ENCODE peak calls at places on chromosomes 3 and 15, in six cellular contexts. T is HCT116, Q is sigmoid colon, I is thoracic aorta, C is small intestine, A is neural progenitor cell. G is an unnamed sample.

GRCh38 chr3:133457465-133458067 is 57.7 kb downstream of the BFSP2 start:
- DNase-seq in T (peak; percentile 48), Q (no peak), I (no peak), C (no peak), A (no peak), G (no peak)

GRCh38 chr3:113623324-113623723 is 73.1 kb downstream of the USF3 start:
- DNase-seq in T (no peak), Q (no peak), I (no peak), C (no peak), A (peak; percentile 35), G (no peak)

GRCh38 chr3:11470031-11470853 is 173.5 kb downstream of the VGLL4 start:
- DNase-seq in T (no peak), Q (no peak), I (no peak), C (no peak), A (no peak), G (no peak)

GRCh38 chr3:185744997-185745843 is 79.6 kb downstream of the IGF2BP2 start:
- DNase-seq in T (no peak), Q (no peak), I (no peak), C (no peak), A (no peak), G (peak; percentile 64)

GRCh38 chr3:33218446-33219174 is at the start of gene SUSD5:
- DNase-seq in T (no peak), Q (no peak), I (no peak), C (no peak), A (peak; percentile 86), G (no peak)

GRCh38 chr3:182818296-182818978 is 25.1 kb downstream of the ATP11B start:
- DNase-seq in T (no peak), Q (no peak), I (no peak), C (no peak), A (no peak), G (no peak)

GRCh38 chr15:43465105-43465504 is 27.9 kb downstream of the TP53BP1 start:
- DNase-seq in T (no peak), Q (no peak), I (no peak), C (no peak), A (no peak), G (peak; percentile 64)

GRCh38 chr3:126084667-126085180 is 800 bp upstream of the SLC41A3 start:
- DNase-seq in T (no peak), Q (no peak), I (no peak), C (no peak), A (no peak), G (no peak)

GRCh38 chr15:97761124-97761523 is 199.4 kb upstream of the ARRDC4 start:
- DNase-seq in T (no peak), Q (no peak), I (no peak), C (no peak), A (no peak), G (no peak)

GRCh38 chr15:90141646-90142045 is 39.4 kb upstream of the IDH2 start:
- DNase-seq in T (no peak), Q (no peak), I (no peak), C (no peak), A (no peak), G (no peak)

GRCh38 chr3:37140899-37141541 is 33.4 kb downstream of the LRRFIP2 start:
- DNase-seq in T (no peak), Q (no peak), I (no peak), C (no peak), A (no peak), G (no peak)

GRCh38 chr15:44715142-44715796 is 4.0 kb downstream of the B2M start:
- DNase-seq in T (no peak), Q (no peak), I (no peak), C (no peak), A (peak; percentile 11), G (no peak)

GRCh38 chr3:51374456-51374855 is 10.6 kb upstream of the MANF start:
- DNase-seq in T (no peak), Q (no peak), I (no peak), C (no peak), A (no peak), G (no peak)

GRCh38 chr15:93467327-93467726 is 378.3 kb upstream of the RGMA start:
- DNase-seq in T (no peak), Q (peak; percentile 95), I (peak; percentile 47), C (no peak), A (no peak), G (no peak)

GRCh38 chr3:111252795-111253194 is 181.2 kb downstream of the NECTIN3 start:
- DNase-seq in T (no peak), Q (no peak), I (no peak), C (peak; percentile 18), A (no peak), G (no peak)

GRCh38 chr3:194640829-194641228 is 7.6 kb upstream of the TMEM44 start:
- DNase-seq in T (peak; percentile 8), Q (no peak), I (no peak), C (no peak), A (peak; percentile 33), G (no peak)

GRCh38 chr3:162391301-162391700 is 894.7 kb downstream of the OTOL1 start:
- DNase-seq in T (no peak), Q (no peak), I (no peak), C (no peak), A (no peak), G (no peak)

GRCh38 chr3:60064210-60065178 is 1014.7 kb upstream of the CFAP20DC start:
- DNase-seq in T (no peak), Q (no peak), I (no peak), C (no peak), A (no peak), G (peak; percentile 18)

GRCh38 chr3:66464512-66464894 is 36.3 kb downstream of the LRIG1 start:
- DNase-seq in T (no peak), Q (no peak), I (no peak), C (no peak), A (no peak), G (no peak)

GRCh38 chr15:71747128-71748083 is 62.9 kb upstream of the NR2E3 start:
- DNase-seq in T (peak; percentile 90), Q (no peak), I (no peak), C (peak; percentile 71), A (no peak), G (peak; percentile 23)

DNA sequence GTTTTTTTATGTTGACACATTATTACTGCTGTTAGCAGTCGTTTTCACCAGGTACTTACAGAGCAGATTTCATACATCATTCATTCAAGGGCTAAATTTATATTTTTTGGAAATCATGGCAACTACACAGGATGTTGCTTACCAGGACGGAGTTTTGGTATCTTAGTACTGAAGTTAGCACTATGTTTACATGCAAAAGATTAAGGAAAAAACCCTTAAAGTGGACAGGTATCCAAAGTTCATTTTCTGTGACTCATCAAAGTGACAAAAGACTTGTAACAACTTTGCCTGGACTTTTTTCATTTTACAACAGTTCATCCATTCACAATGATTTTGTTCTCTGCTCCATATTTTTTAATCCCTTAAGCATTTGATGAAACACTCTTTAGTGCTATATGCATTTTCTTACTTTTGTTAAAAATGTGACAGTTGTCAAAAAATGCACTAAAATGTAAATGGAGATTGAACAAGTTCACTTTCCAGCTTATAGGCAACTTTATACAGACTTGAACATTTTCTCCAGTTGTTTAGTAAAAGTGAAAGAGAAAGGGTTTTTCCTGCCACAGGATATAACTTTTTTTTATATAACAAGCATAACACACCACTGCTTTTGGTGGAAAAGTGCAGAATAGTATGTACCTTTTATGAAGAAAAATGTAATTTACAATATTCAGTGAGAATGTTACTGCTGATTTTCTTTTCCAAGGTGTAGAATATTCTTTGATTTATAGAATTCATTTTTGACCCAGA is 104.1 kb downstream of the STT3B start:
- DNase-seq in T (no peak), Q (no peak), I (no peak), C (peak; percentile 42), A (no peak), G (no peak)
- H3K4me3 ChIP-seq in T (no peak overlapping the region), Q (no peak overlapping the region), I (no peak overlapping the region), C (no peak overlapping the region), A (no peak overlapping the region), G (no peak overlapping the region)

GRCh38 chr3:147405552-147406254 is 640 bp downstream of the ZIC4 start:
- DNase-seq in T (no peak), Q (no peak), I (no peak), C (no peak), A (peak; percentile 48), G (no peak)
- H3K27me3 ChIP-seq in T (no peaks in the 10 kb centered on the region), Q (peaks cover 50% of the 10 kb centered on the region), I (peaks cover 51% of the 10 kb centered on the region), C (peaks cover 5% of the 10 kb centered on the region), A (peaks cover 100% of the 10 kb centered on the region), G (peaks cover 85% of the 10 kb centered on the region)

DNA sequence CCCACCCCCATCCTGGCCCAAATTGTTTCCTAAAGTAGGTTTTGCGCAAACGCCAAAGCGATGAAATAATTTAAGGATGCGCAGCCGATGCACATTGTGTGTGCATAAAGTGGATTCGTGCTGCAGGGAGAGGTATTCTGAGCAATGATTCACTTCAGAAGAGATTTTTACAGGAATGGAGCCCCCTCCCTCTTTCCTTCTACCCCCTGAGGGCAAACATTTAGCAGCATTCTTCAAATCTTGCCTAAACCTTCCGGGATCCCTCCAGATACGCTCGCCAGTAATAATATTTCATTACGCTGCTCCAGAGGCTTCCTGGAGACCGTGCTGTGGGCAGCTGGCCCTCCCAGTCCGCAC is 14.6 kb downstream of the ZIC4 start:
- DNase-seq in T (no peak), Q (no peak), I (no peak), C (no peak), A (no peak), G (no peak)
- H3K4me3 ChIP-seq in T (no peak overlapping the region), Q (no peak overlapping the region), I (peak overlapping the region; percentile 67), C (no peak overlapping the region), A (peak overlapping the region; percentile 60), G (peak overlapping the region; percentile 32)

DNA sequence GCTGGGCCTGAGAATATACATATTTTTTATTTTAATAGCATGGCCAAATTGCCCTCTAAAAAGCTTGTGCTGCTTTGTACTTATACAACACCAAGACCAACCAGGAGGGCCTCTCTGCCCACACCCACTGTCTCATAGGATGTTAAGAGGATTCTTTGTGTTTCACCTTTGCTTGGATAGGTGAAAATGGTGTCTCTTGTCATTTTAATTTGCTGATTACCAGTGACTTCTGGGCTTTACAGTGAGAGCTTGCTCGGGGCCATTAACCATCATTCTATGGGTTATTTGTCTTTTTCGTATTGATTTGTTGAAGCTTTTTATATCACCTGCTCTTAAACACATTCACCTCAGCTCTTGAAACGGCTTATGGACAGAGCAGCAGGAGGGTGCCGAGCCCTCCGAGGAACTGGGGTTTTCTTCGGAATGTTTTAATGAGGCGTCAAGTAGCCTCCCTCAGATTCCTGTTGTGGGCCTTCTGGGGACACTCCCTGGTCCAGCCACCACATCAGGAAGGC is 10.5 kb downstream of the PTH1R start:
- DNase-seq in T (no peak), Q (no peak), I (no peak), C (no peak), A (peak; percentile 28), G (no peak)
- H3K27me3 ChIP-seq in T (no peaks in the 10 kb centered on the region), Q (peaks cover 3% of the 10 kb centered on the region), I (no peaks in the 10 kb centered on the region), C (peaks cover 3% of the 10 kb centered on the region), A (peaks cover 98% of the 10 kb centered on the region), G (peaks cover 85% of the 10 kb centered on the region)